ENCODE peak calls at places on chromosomes 13 and 19, in ten cellular contexts. One of them, this sample, is unnamed.

GRCh38 chr13:34772881-34773280 is 169.2 kb upstream of the NBEA start:
- DNase-seq in NCI-H345: no peak
- DNase-seq in SW480: no peak
- DNase-seq in H7: no peak
- DNase-seq in breast epithelium: no peak
- DNase-seq in cardiac fibroblast: no peak
- DNase-seq in GM20000: no peak
- DNase-seq in HS-5: no peak
- DNase-seq in ovary: no peak
- DNase-seq in heart right ventricle: no peak
- DNase-seq in this sample: no peak

GRCh38 chr19:57406516-57407123 is 4.3 kb upstream of the ZNF17 start:
- DNase-seq in NCI-H345: peak
- DNase-seq in SW480: peak
- DNase-seq in H7: peak
- DNase-seq in breast epithelium: peak
- DNase-seq in cardiac fibroblast: peak
- DNase-seq in GM20000: peak
- DNase-seq in HS-5: no peak
- DNase-seq in ovary: no peak
- DNase-seq in heart right ventricle: peak
- DNase-seq in this sample: no peak

GRCh38 chr19:42286349-42287016 is 15.4 kb upstream of the PRR19 start:
- DNase-seq in NCI-H345: no peak
- DNase-seq in SW480: no peak
- DNase-seq in H7: no peak
- DNase-seq in breast epithelium: no peak
- DNase-seq in cardiac fibroblast: peak
- DNase-seq in GM20000: no peak
- DNase-seq in HS-5: no peak
- DNase-seq in ovary: peak
- DNase-seq in heart right ventricle: peak
- DNase-seq in this sample: no peak

GRCh38 chr13:101706651-101707050 is 254.2 kb downstream of the ITGBL1 start:
- DNase-seq in NCI-H345: no peak
- DNase-seq in SW480: peak
- DNase-seq in H7: no peak
- DNase-seq in breast epithelium: no peak
- DNase-seq in cardiac fibroblast: peak
- DNase-seq in GM20000: no peak
- DNase-seq in HS-5: peak
- DNase-seq in ovary: no peak
- DNase-seq in heart right ventricle: no peak
- DNase-seq in this sample: no peak

GRCh38 chr13:26616126-26616525 is 58.6 kb downstream of the WASF3 start:
- DNase-seq in NCI-H345: no peak
- DNase-seq in SW480: peak
- DNase-seq in H7: no peak
- DNase-seq in breast epithelium: no peak
- DNase-seq in cardiac fibroblast: peak
- DNase-seq in GM20000: no peak
- DNase-seq in HS-5: peak
- DNase-seq in ovary: no peak
- DNase-seq in heart right ventricle: no peak
- DNase-seq in this sample: no peak

GRCh38 chr13:37277435-37278144 is 172.1 kb upstream of the CSNK1A1L start:
- DNase-seq in NCI-H345: no peak
- DNase-seq in SW480: no peak
- DNase-seq in H7: no peak
- DNase-seq in breast epithelium: no peak
- DNase-seq in cardiac fibroblast: peak
- DNase-seq in GM20000: no peak
- DNase-seq in HS-5: peak
- DNase-seq in ovary: no peak
- DNase-seq in heart right ventricle: no peak
- DNase-seq in this sample: no peak

GRCh38 chr19:48121909-48122371 is 11.3 kb upstream of the PLA2G4C start:
- DNase-seq in NCI-H345: no peak
- DNase-seq in SW480: no peak
- DNase-seq in H7: no peak
- DNase-seq in breast epithelium: peak
- DNase-seq in cardiac fibroblast: peak
- DNase-seq in GM20000: peak
- DNase-seq in HS-5: no peak
- DNase-seq in ovary: no peak
- DNase-seq in heart right ventricle: no peak
- DNase-seq in this sample: no peak

GRCh38 chr19:5093297-5093858 is 124.5 kb downstream of the KDM4B start:
- DNase-seq in NCI-H345: no peak
- DNase-seq in SW480: no peak
- DNase-seq in H7: peak
- DNase-seq in breast epithelium: no peak
- DNase-seq in cardiac fibroblast: peak
- DNase-seq in GM20000: no peak
- DNase-seq in HS-5: no peak
- DNase-seq in ovary: peak
- DNase-seq in heart right ventricle: peak
- DNase-seq in this sample: no peak

GRCh38 chr19:28823338-28823961 is 389.5 kb downstream of the UQCRFS1 start:
- DNase-seq in NCI-H345: no peak
- DNase-seq in SW480: no peak
- DNase-seq in H7: peak
- DNase-seq in breast epithelium: no peak
- DNase-seq in cardiac fibroblast: no peak
- DNase-seq in GM20000: no peak
- DNase-seq in HS-5: no peak
- DNase-seq in ovary: no peak
- DNase-seq in heart right ventricle: no peak
- DNase-seq in this sample: peak